ENCODE peak calls at places on chromosome 18, in nine cellular contexts. K is right atrium auricular region, T is heart left ventricle, N is ovary, Y is lower lobe of right lung, R is HL-60, V is fibroblast of lung, L is psoas muscle, E is Peyer's patch. Z is an unnamed sample.

GRCh38 chr18:48035556-48035860 is 105.0 kb upstream of the SMAD2 start:
- DNase-seq in R (no peak), V (no peak), Y (peak), E (no peak), L (no peak), K (no peak), N (no peak), T (no peak), Z (no peak)

GRCh38 chr18:77765468-77765867 is 515.8 kb downstream of the GALR1 start:
- DNase-seq in Y (no peak), K (no peak), R (peak), L (no peak), N (peak), V (no peak), T (no peak), E (no peak), Z (peak)

GRCh38 chr18:41396211-41396610 is 558.8 kb upstream of the PIK3C3 start:
- DNase-seq in K (no peak), N (no peak), V (no peak), R (no peak), L (no peak), Y (no peak), T (no peak), E (no peak), Z (no peak)

GRCh38 chr18:75247601-75248421 is 37.2 kb downstream of the TSHZ1 start:
- DNase-seq in E (no peak), L (no peak), R (peak), N (no peak), V (peak), T (no peak), K (no peak), Y (no peak), Z (no peak)

GRCh38 chr18:62372156-62372555 is 47.0 kb downstream of the TNFRSF11A start:
- DNase-seq in T (no peak), Y (no peak), V (no peak), N (no peak), L (no peak), K (no peak), R (no peak), E (no peak), Z (no peak)

GRCh38 chr18:72672364-72673151 is 128.4 kb upstream of the CBLN2 start:
- DNase-seq in E (no peak), N (no peak), V (peak), K (no peak), R (peak), L (no peak), Y (no peak), T (no peak), Z (no peak)

GRCh38 chr18:1559563-1559962 is 654.9 kb downstream of the ADCYAP1 start:
- DNase-seq in L (no peak), Y (no peak), T (no peak), R (no peak), V (no peak), E (no peak), K (no peak), N (no peak), Z (no peak)

GRCh38 chr18:48749768-48750167 is 201.0 kb downstream of the SMAD7 start:
- DNase-seq in T (peak), L (peak), Y (no peak), E (no peak), K (peak), N (peak), V (peak), R (no peak), Z (no peak)

GRCh38 chr18:50044402-50044801 is 150.5 kb downstream of the MYO5B start:
- DNase-seq in N (no peak), T (no peak), Y (no peak), L (no peak), E (no peak), K (no peak), V (no peak), R (no peak), Z (no peak)

GRCh38 chr18:32048507-32049091 is 30.0 kb downstream of the RNF125 start:
- DNase-seq in V (peak), K (peak), L (peak), N (peak), Y (peak), E (peak), T (peak), R (peak), Z (peak)

GRCh38 chr18:48605408-48605845 is 66.6 kb downstream of the CTIF start:
- DNase-seq in L (no peak), K (no peak), V (no peak), R (peak), Y (no peak), E (no peak), N (no peak), T (no peak), Z (no peak)

GRCh38 chr18:78670778-78671405 is 308.7 kb upstream of the SALL3 start:
- DNase-seq in V (no peak), T (no peak), Y (no peak), K (no peak), N (no peak), R (no peak), E (no peak), L (no peak), Z (no peak)

GRCh38 chr18:36095936-36096519 is 28.7 kb upstream of the RPRD1A start:
- DNase-seq in R (peak), Y (no peak), N (no peak), L (no peak), T (no peak), V (peak), E (no peak), K (no peak), Z (no peak)

GRCh38 chr18:39681061-39681460 is 2115.5 kb upstream of the CELF4 start:
- DNase-seq in L (no peak), E (no peak), K (no peak), Y (no peak), N (no peak), R (no peak), T (no peak), V (no peak), Z (no peak)

DNA sequence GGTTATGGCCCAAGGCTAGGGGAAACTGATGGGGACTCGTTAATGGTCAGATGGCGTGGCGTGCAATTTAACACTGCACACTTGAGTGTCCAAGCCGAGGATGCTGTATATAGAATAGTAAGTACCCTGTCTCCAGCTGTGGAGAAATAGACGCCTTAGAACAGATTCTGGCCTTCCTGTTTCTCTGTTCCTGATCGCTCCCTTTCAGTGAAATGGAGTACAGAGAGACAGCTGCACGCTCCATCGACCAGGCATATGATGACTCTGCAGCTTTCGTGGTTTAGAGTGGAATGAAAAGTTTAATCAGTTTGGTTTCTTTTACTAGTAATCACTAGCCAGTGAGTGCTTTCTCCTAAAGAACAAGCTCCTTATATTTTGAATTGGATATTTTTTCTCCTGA is 213.4 kb downstream of the NEDD4L start:
- DNase-seq in N (no peak), E (no peak), K (no peak), R (no peak), V (peak), Y (no peak), T (no peak), L (no peak), Z (no peak)
- H3K27ac ChIP-seq in N (no peak), E (no peak), K (peak), R (no peak), V (no peak), Y (no peak), T (peak), L (peak), Z (no peak)

GRCh38 chr18:21853020-21853419 is 112.4 kb downstream of the MIB1 start:
- DNase-seq in V (peak), L (no peak), K (no peak), Y (no peak), R (no peak), E (no peak), N (no peak), T (no peak), Z (no peak)
- H3K27ac ChIP-seq in V (no peak), L (no peak), K (no peak), Y (no peak), R (no peak), E (no peak), N (no peak), T (no peak), Z (no peak)

GRCh38 chr18:45248240-45248903 is 366.9 kb upstream of the SLC14A2 start:
- DNase-seq in V (peak), L (no peak), Y (no peak), K (peak), R (no peak), E (no peak), T (peak), N (no peak), Z (peak)
- H3K27ac ChIP-seq in V (peak), L (peak), Y (peak), K (peak), R (no peak), E (no peak), T (peak), N (no peak), Z (no peak)

GRCh38 chr18:35038881-35039491 is 2.2 kb upstream of the MAPRE2 start:
- DNase-seq in T (no peak), K (no peak), Y (no peak), N (no peak), E (no peak), L (peak), V (no peak), R (peak), Z (no peak)

GRCh38 chr18:35041752-35042379 is 653 bp downstream of the MAPRE2 start:
- DNase-seq in N (no peak), L (no peak), K (no peak), E (no peak), R (no peak), T (no peak), Y (no peak), V (no peak), Z (no peak)

GRCh38 chr18:35039633-35040032 is 1.6 kb upstream of the MAPRE2 start:
- DNase-seq in V (no peak), Y (no peak), T (no peak), L (peak), E (no peak), K (no peak), N (no peak), R (no peak), Z (no peak)

GRCh38 chr18:35040988-35041751 is at the start of gene MAPRE2:
- DNase-seq in K (peak), N (peak), V (peak), R (peak), E (peak), Y (peak), T (peak), L (peak), Z (peak)

DNA sequence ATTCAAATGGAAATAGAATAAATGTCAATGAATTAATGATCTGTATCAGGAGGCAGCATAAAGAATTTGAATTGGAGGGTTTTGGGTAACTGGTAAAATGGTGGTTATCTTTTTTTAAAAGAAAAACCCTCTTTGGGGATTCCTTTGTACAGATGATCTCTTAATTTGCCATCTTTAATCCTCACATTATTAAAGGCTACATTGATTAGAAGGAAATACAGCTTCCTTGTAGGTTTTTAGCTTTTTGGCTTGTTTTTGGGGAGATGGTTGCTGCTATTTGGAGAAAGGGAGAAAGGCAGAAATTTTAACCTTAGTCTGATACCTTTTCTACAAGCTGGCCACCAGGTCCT is 600 bp upstream of the MAPRE2 start:
- DNase-seq in V (no peak), R (no peak), K (no peak), N (no peak), E (no peak), Y (no peak), T (no peak), L (no peak), Z (no peak)
- H3K27ac ChIP-seq in V (peak), R (peak), K (peak), N (peak), E (peak), Y (peak), T (peak), L (peak), Z (peak)

DNA sequence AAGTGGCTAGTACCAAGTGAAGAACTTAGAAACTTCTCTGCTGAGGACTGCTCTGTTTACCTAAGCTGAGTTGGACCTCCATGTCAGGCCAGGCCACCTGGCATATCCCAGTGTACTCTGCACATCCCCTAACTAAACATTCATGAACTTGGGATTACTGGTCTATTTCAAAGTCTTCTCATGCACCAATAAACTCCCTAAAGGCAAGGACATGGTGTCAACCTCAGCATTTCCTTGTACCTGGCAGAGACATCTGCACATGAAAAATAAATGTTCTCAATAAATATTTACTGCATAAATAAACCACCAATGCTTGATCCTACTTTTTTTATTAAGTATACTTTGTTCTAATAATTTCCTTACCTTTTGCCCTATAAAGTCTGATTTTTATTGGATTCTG is 124.8 kb downstream of the LAMA1 start:
- DNase-seq in E (no peak), T (no peak), Y (no peak), V (no peak), N (no peak), L (no peak), R (no peak), K (no peak), Z (no peak)
- H3K27ac ChIP-seq in E (no peak), T (no peak), Y (no peak), V (no peak), N (no peak), L (no peak), R (no peak), K (no peak), Z (no peak)

GRCh38 chr18:10139783-10140410 is 226.1 kb downstream of the VAPA start:
- DNase-seq in T (no peak), V (peak), Y (no peak), N (no peak), R (no peak), L (no peak), E (no peak), K (no peak), Z (no peak)
- H3K27ac ChIP-seq in T (no peak), V (no peak), Y (peak), N (no peak), R (no peak), L (no peak), E (no peak), K (no peak), Z (no peak)

Z was measured in right lobe of liver.